ENCODE peak calls at places on chromosomes 2 and 18, in seven cellular contexts. One of them, this sample, is unnamed.

GRCh38 chr2:135962401-135963138 is 22.9 kb downstream of the DARS1 start:
- DNase-seq in fibroblast of the aortic adventitia: no peak
- DNase-seq in upper lobe of right lung: no peak
- DNase-seq in lower lobe of right lung: no peak
- DNase-seq in ovary: no peak
- DNase-seq in AG04450: no peak
- DNase-seq in heart left ventricle: no peak
- DNase-seq in this sample: no peak

GRCh38 chr2:66512626-66513025 is 77.7 kb downstream of the MEIS1 start:
- DNase-seq in lower lobe of right lung: no peak
- DNase-seq in AG04450: no peak
- DNase-seq in upper lobe of right lung: no peak
- DNase-seq in fibroblast of the aortic adventitia: no peak
- DNase-seq in heart left ventricle: no peak
- DNase-seq in ovary: no peak
- DNase-seq in this sample: no peak

GRCh38 chr2:179562330-179562885 is 297.8 kb upstream of the SESTD1 start:
- DNase-seq in upper lobe of right lung: no peak
- DNase-seq in ovary: no peak
- DNase-seq in AG04450: no peak
- DNase-seq in lower lobe of right lung: no peak
- DNase-seq in fibroblast of the aortic adventitia: no peak
- DNase-seq in heart left ventricle: no peak
- DNase-seq in this sample: no peak

GRCh38 chr2:45380131-45380836 is 230.8 kb downstream of the SRBD1 start:
- DNase-seq in AG04450: no peak
- DNase-seq in upper lobe of right lung: no peak
- DNase-seq in fibroblast of the aortic adventitia: peak; percentile 47
- DNase-seq in ovary: no peak
- DNase-seq in heart left ventricle: no peak
- DNase-seq in lower lobe of right lung: no peak
- DNase-seq in this sample: no peak

GRCh38 chr18:77106331-77106730 is 26.3 kb downstream of the MBP start:
- DNase-seq in lower lobe of right lung: no peak
- DNase-seq in AG04450: no peak
- DNase-seq in fibroblast of the aortic adventitia: no peak
- DNase-seq in heart left ventricle: no peak
- DNase-seq in upper lobe of right lung: peak; percentile 77
- DNase-seq in ovary: no peak
- DNase-seq in this sample: no peak

GRCh38 chr18:73199151-73199550 is 331.4 kb upstream of the NETO1 start:
- DNase-seq in fibroblast of the aortic adventitia: peak; percentile 6
- DNase-seq in heart left ventricle: no peak
- DNase-seq in AG04450: peak; percentile 11
- DNase-seq in lower lobe of right lung: no peak
- DNase-seq in upper lobe of right lung: no peak
- DNase-seq in ovary: no peak
- DNase-seq in this sample: no peak

GRCh38 chr18:21439453-21439852 is 161.1 kb downstream of the ESCO1 start:
- DNase-seq in lower lobe of right lung: no peak
- DNase-seq in heart left ventricle: no peak
- DNase-seq in upper lobe of right lung: no peak
- DNase-seq in AG04450: peak; percentile 1
- DNase-seq in fibroblast of the aortic adventitia: peak; percentile 78
- DNase-seq in ovary: no peak
- DNase-seq in this sample: no peak

GRCh38 chr18:22551536-22552151 is 133.9 kb upstream of the CTAGE1 start:
- DNase-seq in fibroblast of the aortic adventitia: peak; percentile 97
- DNase-seq in heart left ventricle: no peak
- DNase-seq in lower lobe of right lung: no peak
- DNase-seq in upper lobe of right lung: no peak
- DNase-seq in AG04450: peak; percentile 54
- DNase-seq in ovary: no peak
- DNase-seq in this sample: no peak

GRCh38 chr18:79068946-79069791 is at the start of gene ATP9B:
- DNase-seq in lower lobe of right lung: peak; percentile 96
- DNase-seq in upper lobe of right lung: peak; percentile 98
- DNase-seq in heart left ventricle: peak; percentile 97
- DNase-seq in AG04450: peak; percentile 97
- DNase-seq in fibroblast of the aortic adventitia: peak; percentile 96
- DNase-seq in ovary: peak; percentile 100
- DNase-seq in this sample: peak; percentile 99

GRCh38 chr18:24014986-24015896 is 687 bp downstream of the TTC39C start:
- DNase-seq in AG04450: no peak
- DNase-seq in fibroblast of the aortic adventitia: peak; percentile 87
- DNase-seq in heart left ventricle: peak; percentile 41
- DNase-seq in lower lobe of right lung: peak; percentile 61
- DNase-seq in ovary: peak; percentile 49
- DNase-seq in upper lobe of right lung: peak; percentile 74
- DNase-seq in this sample: no peak

GRCh38 chr2:198098918-198099317 is 294.5 kb downstream of the PLCL1 start:
- DNase-seq in upper lobe of right lung: no peak
- DNase-seq in AG04450: no peak
- DNase-seq in heart left ventricle: no peak
- DNase-seq in fibroblast of the aortic adventitia: peak; percentile 19
- DNase-seq in lower lobe of right lung: no peak
- DNase-seq in ovary: no peak
- DNase-seq in this sample: no peak

GRCh38 chr18:25289040-25289631 is 62.8 kb downstream of the ZNF521 start:
- DNase-seq in upper lobe of right lung: no peak
- DNase-seq in AG04450: peak; percentile 69
- DNase-seq in lower lobe of right lung: peak; percentile 43
- DNase-seq in heart left ventricle: no peak
- DNase-seq in ovary: no peak
- DNase-seq in fibroblast of the aortic adventitia: peak; percentile 94
- DNase-seq in this sample: no peak

GRCh38 chr18:8694891-8695290 is 10.5 kb upstream of the MTCL1 start:
- DNase-seq in AG04450: no peak
- DNase-seq in ovary: no peak
- DNase-seq in fibroblast of the aortic adventitia: no peak
- DNase-seq in lower lobe of right lung: no peak
- DNase-seq in heart left ventricle: no peak
- DNase-seq in upper lobe of right lung: no peak
- DNase-seq in this sample: no peak

GRCh38 chr2:234964631-234965461 is 13.0 kb downstream of the SH3BP4 start:
- DNase-seq in lower lobe of right lung: no peak
- DNase-seq in heart left ventricle: no peak
- DNase-seq in ovary: peak; percentile 11
- DNase-seq in fibroblast of the aortic adventitia: no peak
- DNase-seq in upper lobe of right lung: peak; percentile 39
- DNase-seq in AG04450: no peak
- DNase-seq in this sample: no peak

GRCh38 chr2:86675104-86675503 is 45.0 kb upstream of the RMND5A start:
- DNase-seq in ovary: no peak
- DNase-seq in upper lobe of right lung: no peak
- DNase-seq in fibroblast of the aortic adventitia: no peak
- DNase-seq in heart left ventricle: no peak
- DNase-seq in lower lobe of right lung: no peak
- DNase-seq in AG04450: no peak
- DNase-seq in this sample: no peak

GRCh38 chr2:44981714-44982108 is 27.5 kb downstream of the SIX2 start:
- DNase-seq in lower lobe of right lung: peak; percentile 79
- DNase-seq in heart left ventricle: peak; percentile 67
- DNase-seq in ovary: peak; percentile 78
- DNase-seq in upper lobe of right lung: peak; percentile 77
- DNase-seq in AG04450: peak; percentile 55
- DNase-seq in fibroblast of the aortic adventitia: peak; percentile 84
- DNase-seq in this sample: peak; percentile 77

GRCh38 chr2:126309185-126309584 is 346.8 kb upstream of the GYPC start:
- DNase-seq in lower lobe of right lung: no peak
- DNase-seq in AG04450: no peak
- DNase-seq in fibroblast of the aortic adventitia: no peak
- DNase-seq in ovary: no peak
- DNase-seq in heart left ventricle: no peak
- DNase-seq in upper lobe of right lung: no peak
- DNase-seq in this sample: no peak

GRCh38 chr2:72576861-72577260 is 249.0 kb downstream of the EXOC6B start:
- DNase-seq in heart left ventricle: no peak
- DNase-seq in upper lobe of right lung: no peak
- DNase-seq in ovary: no peak
- DNase-seq in fibroblast of the aortic adventitia: peak; percentile 71
- DNase-seq in lower lobe of right lung: no peak
- DNase-seq in AG04450: no peak
- DNase-seq in this sample: no peak

GRCh38 chr2:146481629-146482028 is 1363.2 kb upstream of the ACVR2A start:
- DNase-seq in ovary: no peak
- DNase-seq in AG04450: peak; percentile 4
- DNase-seq in upper lobe of right lung: no peak
- DNase-seq in lower lobe of right lung: no peak
- DNase-seq in heart left ventricle: no peak
- DNase-seq in fibroblast of the aortic adventitia: peak; percentile 7
- DNase-seq in this sample: no peak

GRCh38 chr2:76446872-76447271 is 736.2 kb upstream of the GCFC2 start:
- DNase-seq in upper lobe of right lung: no peak
- DNase-seq in AG04450: no peak
- DNase-seq in heart left ventricle: no peak
- DNase-seq in fibroblast of the aortic adventitia: no peak
- DNase-seq in lower lobe of right lung: no peak
- DNase-seq in ovary: no peak
- DNase-seq in this sample: no peak

GRCh38 chr2:211281430-211282073 is 725.2 kb downstream of the CPS1 start:
- DNase-seq in AG04450: no peak
- DNase-seq in fibroblast of the aortic adventitia: no peak
- DNase-seq in lower lobe of right lung: no peak
- DNase-seq in ovary: no peak
- DNase-seq in heart left ventricle: no peak
- DNase-seq in upper lobe of right lung: no peak
- DNase-seq in this sample: no peak

DNA sequence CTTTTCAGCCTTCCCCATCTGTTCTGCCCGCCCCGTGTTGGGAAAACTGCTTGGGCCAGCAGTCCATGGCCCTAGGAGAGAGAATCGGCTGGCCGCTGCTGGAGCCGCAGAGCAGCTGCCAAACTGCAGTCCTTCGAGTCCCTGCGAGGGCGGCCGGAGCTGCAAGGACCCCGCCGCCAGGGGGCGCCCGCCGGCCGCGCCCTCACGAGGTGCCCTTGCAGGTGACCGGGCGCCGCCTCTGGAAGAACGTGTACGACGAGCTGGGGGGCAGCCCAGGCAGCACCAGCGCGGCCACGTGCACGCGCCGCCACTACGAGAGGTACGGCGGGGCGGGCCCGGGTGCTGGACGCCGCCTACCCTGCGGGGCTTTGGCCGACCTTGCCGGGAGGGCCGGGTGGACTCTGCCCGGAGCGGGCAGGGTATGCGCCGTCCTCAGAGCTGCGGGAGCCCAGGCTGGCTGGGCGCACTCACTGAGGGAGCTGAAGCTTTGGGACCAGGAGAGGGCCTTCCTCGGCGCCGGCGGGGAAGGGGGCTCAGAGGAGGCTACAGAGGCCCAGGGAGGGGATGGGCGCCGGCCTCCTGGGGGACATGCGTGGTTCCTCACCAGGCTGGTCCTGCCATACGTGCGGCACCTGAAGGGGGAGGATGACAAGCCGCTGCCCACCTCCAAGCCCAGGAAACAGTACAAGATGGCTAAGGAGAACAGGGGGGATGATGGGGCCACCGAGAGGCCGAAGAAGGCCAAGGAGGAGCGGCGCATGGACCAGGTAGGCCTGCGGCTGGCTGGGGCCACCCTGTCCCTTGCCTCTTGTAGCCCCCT is 13.6 kb downstream of the ARID5A start:
- DNase-seq in ovary: no peak
- DNase-seq in upper lobe of right lung: peak; percentile 84
- DNase-seq in lower lobe of right lung: peak; percentile 79
- DNase-seq in AG04450: no peak
- DNase-seq in fibroblast of the aortic adventitia: no peak
- DNase-seq in heart left ventricle: no peak
- DNase-seq in this sample: peak; percentile 15
- TF ChIP-seq CTCF in ovary: no peak
- TF ChIP-seq CTCF in upper lobe of right lung: peak; percentile 61
- TF ChIP-seq CTCF in lower lobe of right lung: peak; percentile 61
- TF ChIP-seq CTCF in AG04450: no peak
- TF ChIP-seq CTCF in fibroblast of the aortic adventitia: peak; percentile 2
- TF ChIP-seq CTCF in heart left ventricle: peak; percentile 41
- TF ChIP-seq CTCF in this sample: peak; percentile 7

DNA sequence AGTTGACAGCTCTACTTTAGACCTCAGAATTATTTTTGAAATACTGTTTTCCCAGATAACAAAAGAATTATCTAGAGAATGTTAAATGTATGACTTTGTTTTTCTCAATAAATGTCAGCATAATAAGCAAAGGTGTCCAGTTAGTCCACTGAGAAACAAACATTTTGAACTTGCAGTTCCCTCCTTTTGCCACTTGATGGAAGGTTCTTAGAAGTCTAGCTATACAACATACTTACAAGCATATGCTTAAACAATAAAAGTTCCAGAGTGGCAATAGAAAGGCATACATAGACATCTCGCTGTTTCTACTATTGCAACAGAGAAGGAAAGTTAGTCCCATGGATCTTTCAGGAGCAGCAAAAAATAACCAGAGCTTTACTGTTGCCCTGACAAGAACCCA is 11.8 kb downstream of the NDUFA10 start:
- DNase-seq in fibroblast of the aortic adventitia: peak; percentile 16
- DNase-seq in ovary: no peak
- DNase-seq in heart left ventricle: no peak
- DNase-seq in lower lobe of right lung: no peak
- DNase-seq in AG04450: no peak
- DNase-seq in upper lobe of right lung: no peak
- DNase-seq in this sample: no peak
- TF ChIP-seq CTCF in fibroblast of the aortic adventitia: peak; percentile 41
- TF ChIP-seq CTCF in ovary: no peak
- TF ChIP-seq CTCF in heart left ventricle: peak; percentile 19
- TF ChIP-seq CTCF in lower lobe of right lung: no peak
- TF ChIP-seq CTCF in AG04450: peak; percentile 50
- TF ChIP-seq CTCF in upper lobe of right lung: peak; percentile 9
- TF ChIP-seq CTCF in this sample: peak; percentile 21

DNA sequence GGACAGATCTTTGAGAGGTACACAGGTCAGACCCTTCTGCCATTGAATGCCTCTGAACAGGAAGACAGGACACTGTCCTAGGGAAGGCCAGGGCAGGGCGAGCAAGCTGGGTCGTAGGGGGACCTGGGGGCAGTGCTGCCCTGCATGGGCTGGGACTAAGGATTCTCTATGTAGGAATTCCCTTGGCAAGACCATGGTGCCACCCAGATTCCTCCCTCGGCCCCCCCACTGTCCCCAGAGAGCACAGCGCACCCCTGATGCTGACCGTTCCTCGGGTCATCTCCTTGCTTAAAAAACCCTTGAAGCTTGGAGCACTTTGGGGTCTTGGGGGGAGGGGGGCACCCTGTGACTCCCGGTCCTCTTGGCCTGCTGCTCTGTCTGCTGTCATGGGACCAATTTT is 195.1 kb downstream of the SEPTIN10 start:
- DNase-seq in heart left ventricle: no peak
- DNase-seq in fibroblast of the aortic adventitia: no peak
- DNase-seq in AG04450: no peak
- DNase-seq in upper lobe of right lung: no peak
- DNase-seq in ovary: no peak
- DNase-seq in lower lobe of right lung: peak; percentile 24
- DNase-seq in this sample: no peak
- TF ChIP-seq CTCF in heart left ventricle: no peak
- TF ChIP-seq CTCF in fibroblast of the aortic adventitia: no peak
- TF ChIP-seq CTCF in AG04450: no peak
- TF ChIP-seq CTCF in upper lobe of right lung: no peak
- TF ChIP-seq CTCF in ovary: no peak
- TF ChIP-seq CTCF in lower lobe of right lung: no peak
- TF ChIP-seq CTCF in this sample: no peak

DNA sequence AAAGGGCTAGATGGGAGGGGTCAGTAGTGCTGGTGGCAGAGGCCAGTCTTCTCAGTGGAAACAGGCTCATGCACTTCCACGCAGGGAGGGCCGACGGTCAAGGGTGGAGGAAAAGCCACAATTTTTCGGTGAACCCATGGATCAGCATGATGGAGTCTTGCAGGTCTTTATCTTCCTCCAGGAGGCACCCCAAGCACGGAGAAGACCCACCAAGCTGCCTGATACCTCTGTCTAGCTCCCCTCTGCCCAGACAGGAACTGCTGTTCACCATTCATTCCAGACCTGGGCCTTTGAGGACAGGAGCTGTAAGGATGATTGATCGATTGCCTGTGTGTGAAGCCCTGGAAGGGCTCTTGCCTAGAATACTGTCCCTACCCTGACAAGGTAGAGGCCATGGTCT is 2.8 kb upstream of the LRRFIP1 start:
- DNase-seq in upper lobe of right lung: peak; percentile 30
- DNase-seq in AG04450: no peak
- DNase-seq in fibroblast of the aortic adventitia: no peak
- DNase-seq in lower lobe of right lung: no peak
- DNase-seq in heart left ventricle: no peak
- DNase-seq in ovary: no peak
- DNase-seq in this sample: peak; percentile 61
- TF ChIP-seq CTCF in upper lobe of right lung: no peak
- TF ChIP-seq CTCF in AG04450: no peak
- TF ChIP-seq CTCF in fibroblast of the aortic adventitia: no peak
- TF ChIP-seq CTCF in lower lobe of right lung: no peak
- TF ChIP-seq CTCF in heart left ventricle: no peak
- TF ChIP-seq CTCF in ovary: no peak
- TF ChIP-seq CTCF in this sample: peak; percentile 28